ENCODE peak calls at places on chromosomes 11 and 22, in four cellular contexts. One of them, this sample, is unnamed.

GRCh38 chr22:28939394-28939793 is 56.0 kb downstream of the ZNRF3 start:
- DNase-seq in brain microvascular endothelial cell: no peak
- DNase-seq in coronary artery: no peak
- DNase-seq in testis: no peak
- DNase-seq in this sample: no peak

GRCh38 chr11:9219572-9219971 is 45.6 kb downstream of the DENND5A start:
- DNase-seq in brain microvascular endothelial cell: peak; percentile 32
- DNase-seq in coronary artery: no peak
- DNase-seq in testis: no peak
- DNase-seq in this sample: peak; percentile 18

GRCh38 chr11:75463106-75463774 is 30.2 kb upstream of the KLHL35 start:
- DNase-seq in brain microvascular endothelial cell: no peak
- DNase-seq in coronary artery: no peak
- DNase-seq in testis: no peak
- DNase-seq in this sample: peak; percentile 13

GRCh38 chr11:73374130-73374529 is 2.1 kb upstream of the RELT start:
- DNase-seq in brain microvascular endothelial cell: no peak
- DNase-seq in coronary artery: no peak
- DNase-seq in testis: no peak
- DNase-seq in this sample: no peak

GRCh38 chr11:2775626-2776350 is 76.0 kb upstream of the KCNQ1OT1 start:
- DNase-seq in brain microvascular endothelial cell: no peak
- DNase-seq in coronary artery: peak; percentile 70
- DNase-seq in testis: peak; percentile 9
- DNase-seq in this sample: peak; percentile 10

GRCh38 chr11:10326080-10326964 is 21.4 kb downstream of the ADM start:
- DNase-seq in brain microvascular endothelial cell: no peak
- DNase-seq in coronary artery: no peak
- DNase-seq in testis: no peak
- DNase-seq in this sample: peak; percentile 54

GRCh38 chr11:5605849-5606248 is 9.4 kb downstream of the TRIM6 start:
- DNase-seq in brain microvascular endothelial cell: peak; percentile 93
- DNase-seq in coronary artery: no peak
- DNase-seq in testis: no peak
- DNase-seq in this sample: peak; percentile 38

GRCh38 chr11:114280696-114281095 is 15.5 kb upstream of the NNMT start:
- DNase-seq in brain microvascular endothelial cell: peak; percentile 72
- DNase-seq in coronary artery: no peak
- DNase-seq in testis: peak; percentile 50
- DNase-seq in this sample: no peak

GRCh38 chr11:45233121-45233803 is 52.9 kb downstream of the SYT13 start:
- DNase-seq in brain microvascular endothelial cell: peak; percentile 57
- DNase-seq in coronary artery: peak; percentile 81
- DNase-seq in testis: peak; percentile 77
- DNase-seq in this sample: peak; percentile 87

GRCh38 chr22:45212992-45213751 is 27.5 kb downstream of the KIAA0930 start:
- DNase-seq in brain microvascular endothelial cell: peak; percentile 70
- DNase-seq in coronary artery: no peak
- DNase-seq in testis: peak; percentile 55
- DNase-seq in this sample: peak; percentile 78

GRCh38 chr11:57214494-57214893 is 22.6 kb downstream of the APLNR start:
- DNase-seq in brain microvascular endothelial cell: peak; percentile 83
- DNase-seq in coronary artery: no peak
- DNase-seq in testis: no peak
- DNase-seq in this sample: no peak

GRCh38 chr11:64906314-64906635 is 10.7 kb downstream of the ATG2A start:
- DNase-seq in brain microvascular endothelial cell: no peak
- DNase-seq in coronary artery: no peak
- DNase-seq in testis: no peak
- DNase-seq in this sample: no peak
- TF ChIP-seq CTCF in brain microvascular endothelial cell: no peak
- TF ChIP-seq CTCF in coronary artery: no peak
- TF ChIP-seq CTCF in testis: no peak
- TF ChIP-seq CTCF in this sample: no peak

DNA sequence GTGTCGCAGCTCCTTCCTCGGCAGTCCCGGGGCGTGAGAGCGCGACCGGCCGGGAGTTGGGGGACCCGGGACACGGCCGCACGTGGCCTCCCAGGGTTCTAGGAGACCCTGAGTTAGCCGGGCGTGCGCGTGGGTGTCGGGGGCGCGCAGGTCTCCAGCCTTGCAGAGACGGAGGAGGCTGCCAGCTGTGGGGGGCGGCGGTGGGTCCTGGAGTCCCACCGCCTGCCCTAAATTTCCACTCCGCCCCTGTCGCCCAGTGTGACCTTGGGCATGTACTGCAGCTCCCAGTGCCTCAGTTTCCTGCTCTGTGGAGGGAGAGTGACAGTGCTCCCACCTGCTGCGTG is 18.8 kb downstream of the RRP7A start:
- DNase-seq in brain microvascular endothelial cell: no peak
- DNase-seq in coronary artery: no peak
- DNase-seq in testis: peak; percentile 36
- DNase-seq in this sample: no peak
- H3K27ac ChIP-seq in brain microvascular endothelial cell: no peak overlapping the region
- H3K27ac ChIP-seq in coronary artery: no peak overlapping the region
- H3K27ac ChIP-seq in testis: peak overlapping the region; percentile 24
- H3K27ac ChIP-seq in this sample: no peak overlapping the region

DNA sequence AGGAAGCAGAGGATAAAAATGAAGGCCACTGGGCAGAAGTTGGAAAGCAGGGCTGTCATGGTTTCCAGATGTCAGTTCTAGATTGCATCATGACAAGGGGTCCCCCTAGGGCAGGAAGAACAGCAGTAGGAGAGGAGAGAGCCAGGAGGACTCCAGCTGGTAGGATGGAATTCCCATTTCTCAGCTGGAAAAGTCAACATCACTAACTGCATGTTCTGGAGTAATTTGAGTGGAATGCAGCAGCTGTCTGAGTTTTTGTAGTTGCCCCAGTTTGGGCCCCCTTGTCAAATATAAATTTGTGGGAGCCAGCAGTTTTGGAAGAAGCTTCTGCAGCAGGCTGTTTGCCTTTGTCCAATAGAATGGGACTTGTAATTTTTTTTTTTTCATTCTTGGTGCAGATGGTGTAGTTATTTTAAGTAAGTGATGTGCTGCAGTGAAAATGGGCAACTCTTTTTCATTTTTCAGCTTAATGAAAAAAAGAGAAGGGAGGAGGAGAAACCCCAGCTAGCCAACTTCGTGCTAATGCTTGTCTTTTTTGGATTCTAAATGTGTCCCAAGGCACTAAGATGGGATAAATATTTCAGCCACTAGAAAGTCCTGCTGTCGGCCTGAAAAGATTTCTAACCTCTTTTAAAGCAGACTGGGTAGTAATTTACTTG is 87.0 kb downstream of the LDLRAD3 start:
- DNase-seq in brain microvascular endothelial cell: no peak
- DNase-seq in coronary artery: no peak
- DNase-seq in testis: no peak
- DNase-seq in this sample: no peak
- TF ChIP-seq CTCF in brain microvascular endothelial cell: no peak
- TF ChIP-seq CTCF in coronary artery: no peak
- TF ChIP-seq CTCF in testis: no peak
- TF ChIP-seq CTCF in this sample: no peak

DNA sequence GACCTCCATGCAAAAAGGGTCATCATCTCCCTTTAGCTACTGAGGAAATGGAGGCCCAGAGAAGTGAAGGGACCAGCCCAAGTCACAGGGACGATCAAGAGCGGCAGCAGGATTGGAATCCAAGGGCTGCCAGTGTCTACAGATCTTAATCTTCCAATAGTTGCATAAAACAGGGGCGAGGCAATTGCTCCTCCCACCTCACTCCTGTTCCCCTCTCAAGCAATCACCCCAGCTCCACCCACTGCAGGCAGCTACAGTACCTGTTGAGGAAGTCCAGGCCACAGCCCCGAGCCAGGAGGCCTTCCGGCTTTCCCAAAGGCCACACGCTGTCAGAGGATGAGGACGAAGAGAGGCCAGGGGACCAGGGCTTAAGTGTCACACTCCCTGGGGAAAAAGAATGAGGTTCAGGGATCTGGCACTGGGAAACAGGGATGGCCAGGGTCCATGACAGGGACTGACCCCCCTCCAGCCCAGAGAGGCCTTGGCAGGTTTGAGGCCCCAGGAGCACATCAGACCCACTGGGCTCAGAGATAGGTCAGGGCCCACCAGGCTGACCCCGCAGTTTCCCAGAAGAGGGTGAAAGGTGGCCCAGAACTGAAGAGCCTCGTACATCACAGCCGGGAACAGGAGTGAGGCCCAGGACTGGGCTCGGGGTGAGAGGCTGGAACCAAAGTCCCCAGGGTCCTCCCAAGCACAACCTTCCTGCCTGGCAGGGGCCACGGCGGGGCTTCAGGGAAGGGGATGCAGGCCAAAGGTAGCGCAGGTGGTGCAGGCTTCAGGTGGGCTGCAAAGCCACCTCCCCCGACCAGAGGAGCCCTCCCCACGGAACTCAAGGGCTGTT is 16.4 kb upstream of the MFNG start:
- DNase-seq in brain microvascular endothelial cell: no peak
- DNase-seq in coronary artery: no peak
- DNase-seq in testis: no peak
- DNase-seq in this sample: peak; percentile 75
- H3K27ac ChIP-seq in brain microvascular endothelial cell: no peak overlapping the region
- H3K27ac ChIP-seq in coronary artery: no peak overlapping the region
- H3K27ac ChIP-seq in testis: no peak overlapping the region
- H3K27ac ChIP-seq in this sample: peak overlapping the region; percentile 92

DNA sequence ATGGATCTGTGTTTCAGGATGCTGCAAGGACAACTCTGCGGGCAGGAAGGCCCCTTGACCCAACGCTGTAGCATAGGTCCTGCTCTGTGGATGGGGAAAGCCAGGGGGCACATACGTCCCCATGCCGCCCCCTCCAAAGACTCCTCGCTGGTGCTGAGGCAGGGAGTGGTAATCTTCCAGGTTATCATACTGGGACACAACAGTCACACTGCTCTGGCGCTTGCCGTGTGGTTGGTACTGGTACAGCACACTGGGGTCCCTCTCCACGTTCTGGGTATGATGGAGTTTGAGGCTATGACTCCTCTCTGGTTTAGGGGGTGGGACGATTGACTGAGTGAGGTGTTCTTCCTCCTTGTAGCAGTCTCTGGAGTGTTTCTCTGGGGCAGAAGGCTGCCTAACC is 26.2 kb upstream of the TP53AIP1 start:
- DNase-seq in brain microvascular endothelial cell: no peak
- DNase-seq in coronary artery: no peak
- DNase-seq in testis: no peak
- DNase-seq in this sample: no peak
- TF ChIP-seq CTCF in brain microvascular endothelial cell: no peak
- TF ChIP-seq CTCF in coronary artery: no peak
- TF ChIP-seq CTCF in testis: no peak
- TF ChIP-seq CTCF in this sample: no peak

DNA sequence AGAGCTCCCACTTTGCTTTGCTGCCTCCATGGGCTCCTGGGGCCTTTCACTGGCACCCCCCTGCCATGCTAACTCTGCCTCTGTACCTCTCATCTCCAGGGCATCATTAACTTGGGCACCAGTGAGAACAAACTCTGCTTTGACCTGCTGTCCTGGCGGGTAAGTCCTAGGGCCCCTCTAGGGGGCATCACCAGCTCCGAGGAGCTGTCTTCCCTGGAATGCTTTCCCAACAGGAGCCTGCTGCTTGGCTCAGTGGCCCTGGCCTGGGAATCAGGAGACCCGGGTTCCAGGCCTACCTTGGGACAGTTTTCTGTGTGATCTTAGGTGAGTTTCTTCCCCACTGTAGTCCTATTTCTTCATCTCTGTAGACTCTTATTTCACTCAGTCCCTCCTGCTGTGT is 5.1 kb downstream of the ACCS start:
- DNase-seq in brain microvascular endothelial cell: no peak
- DNase-seq in coronary artery: no peak
- DNase-seq in testis: no peak
- DNase-seq in this sample: no peak
- H3K27ac ChIP-seq in brain microvascular endothelial cell: no peak overlapping the region
- H3K27ac ChIP-seq in coronary artery: no peak overlapping the region
- H3K27ac ChIP-seq in testis: no peak overlapping the region
- H3K27ac ChIP-seq in this sample: no peak overlapping the region

This sample was measured in adrenal gland.